ENCODE peak calls at places on chromosomes 1 and 21, in eight cellular contexts. One of them, this sample, is unnamed.

GRCh38 chr1:200771625-200772555 is 33.2 kb downstream of the CAMSAP2 start:
- DNase-seq in heart left ventricle: no peak
- DNase-seq in dorsolateral prefrontal cortex: no peak
- DNase-seq in A549: no peak
- DNase-seq in H7: no peak
- DNase-seq in colonic mucosa: no peak
- DNase-seq in MM.1S: no peak
- DNase-seq in fibroblast of the aortic adventitia: no peak
- DNase-seq in this sample: no peak

GRCh38 chr21:30439975-30440374 is at the start of gene KRTAP15-1:
- DNase-seq in dorsolateral prefrontal cortex: no peak
- DNase-seq in colonic mucosa: no peak
- DNase-seq in fibroblast of the aortic adventitia: no peak
- DNase-seq in MM.1S: no peak
- DNase-seq in A549: no peak
- DNase-seq in H7: no peak
- DNase-seq in heart left ventricle: no peak
- DNase-seq in this sample: no peak

GRCh38 chr1:25022361-25023189 is 92.5 kb upstream of the RUNX3 start:
- DNase-seq in colonic mucosa: peak; percentile 68
- DNase-seq in heart left ventricle: peak; percentile 47
- DNase-seq in H7: peak; percentile 71
- DNase-seq in MM.1S: peak; percentile 94
- DNase-seq in dorsolateral prefrontal cortex: peak; percentile 82
- DNase-seq in fibroblast of the aortic adventitia: peak; percentile 61
- DNase-seq in A549: peak; percentile 76
- DNase-seq in this sample: peak; percentile 88

GRCh38 chr1:37673920-37674319 is 18.4 kb upstream of the CDCA8 start:
- DNase-seq in H7: no peak
- DNase-seq in A549: no peak
- DNase-seq in fibroblast of the aortic adventitia: no peak
- DNase-seq in heart left ventricle: no peak
- DNase-seq in dorsolateral prefrontal cortex: no peak
- DNase-seq in MM.1S: no peak
- DNase-seq in colonic mucosa: peak; percentile 24
- DNase-seq in this sample: peak; percentile 89

GRCh38 chr1:44237721-44238457 is 24.6 kb downstream of the DMAP1 start:
- DNase-seq in colonic mucosa: peak; percentile 90
- DNase-seq in A549: no peak
- DNase-seq in H7: peak; percentile 98
- DNase-seq in fibroblast of the aortic adventitia: no peak
- DNase-seq in MM.1S: no peak
- DNase-seq in heart left ventricle: no peak
- DNase-seq in dorsolateral prefrontal cortex: no peak
- DNase-seq in this sample: peak; percentile 32

GRCh38 chr1:157470276-157470675 is 82.0 kb downstream of the FCRL5 start:
- DNase-seq in fibroblast of the aortic adventitia: no peak
- DNase-seq in MM.1S: no peak
- DNase-seq in A549: no peak
- DNase-seq in colonic mucosa: no peak
- DNase-seq in H7: no peak
- DNase-seq in heart left ventricle: no peak
- DNase-seq in dorsolateral prefrontal cortex: no peak
- DNase-seq in this sample: no peak

GRCh38 chr1:56017336-56017735 is 562.0 kb downstream of the PLPP3 start:
- DNase-seq in heart left ventricle: no peak
- DNase-seq in dorsolateral prefrontal cortex: no peak
- DNase-seq in colonic mucosa: no peak
- DNase-seq in H7: no peak
- DNase-seq in MM.1S: no peak
- DNase-seq in fibroblast of the aortic adventitia: no peak
- DNase-seq in A549: no peak
- DNase-seq in this sample: no peak

GRCh38 chr1:210330279-210330866 is 1.7 kb downstream of the HHAT start:
- DNase-seq in A549: no peak
- DNase-seq in dorsolateral prefrontal cortex: no peak
- DNase-seq in heart left ventricle: no peak
- DNase-seq in colonic mucosa: peak; percentile 30
- DNase-seq in MM.1S: no peak
- DNase-seq in fibroblast of the aortic adventitia: peak; percentile 40
- DNase-seq in H7: no peak
- DNase-seq in this sample: peak; percentile 39

GRCh38 chr1:172801923-172802322 is 143.0 kb downstream of the FASLG start:
- DNase-seq in heart left ventricle: no peak
- DNase-seq in colonic mucosa: no peak
- DNase-seq in dorsolateral prefrontal cortex: no peak
- DNase-seq in A549: no peak
- DNase-seq in fibroblast of the aortic adventitia: no peak
- DNase-seq in MM.1S: no peak
- DNase-seq in H7: no peak
- DNase-seq in this sample: no peak

GRCh38 chr1:57423135-57424131 is at the start of gene DAB1:
- DNase-seq in heart left ventricle: peak; percentile 8
- DNase-seq in A549: no peak
- DNase-seq in MM.1S: peak; percentile 13
- DNase-seq in dorsolateral prefrontal cortex: no peak
- DNase-seq in H7: peak; percentile 76
- DNase-seq in fibroblast of the aortic adventitia: peak; percentile 2
- DNase-seq in colonic mucosa: no peak
- DNase-seq in this sample: no peak

GRCh38 chr1:168202941-168203654 is 22.7 kb upstream of the SFT2D2 start:
- DNase-seq in heart left ventricle: no peak
- DNase-seq in colonic mucosa: no peak
- DNase-seq in H7: no peak
- DNase-seq in fibroblast of the aortic adventitia: peak; percentile 95
- DNase-seq in MM.1S: no peak
- DNase-seq in A549: no peak
- DNase-seq in dorsolateral prefrontal cortex: no peak
- DNase-seq in this sample: no peak

GRCh38 chr1:24155011-24155782 is 12.3 kb upstream of the IL22RA1 start:
- DNase-seq in fibroblast of the aortic adventitia: no peak
- DNase-seq in heart left ventricle: no peak
- DNase-seq in dorsolateral prefrontal cortex: no peak
- DNase-seq in H7: peak; percentile 81
- DNase-seq in A549: peak; percentile 27
- DNase-seq in MM.1S: no peak
- DNase-seq in colonic mucosa: peak; percentile 57
- DNase-seq in this sample: no peak

GRCh38 chr1:111904478-111905218 is 84.8 kb downstream of the KCND3 start:
- DNase-seq in H7: no peak
- DNase-seq in heart left ventricle: peak; percentile 36
- DNase-seq in colonic mucosa: no peak
- DNase-seq in MM.1S: no peak
- DNase-seq in A549: no peak
- DNase-seq in dorsolateral prefrontal cortex: peak; percentile 66
- DNase-seq in fibroblast of the aortic adventitia: no peak
- DNase-seq in this sample: peak; percentile 49

GRCh38 chr1:34794790-34795180 is 2.0 kb downstream of the GJA4 start:
- DNase-seq in A549: no peak
- DNase-seq in dorsolateral prefrontal cortex: no peak
- DNase-seq in heart left ventricle: no peak
- DNase-seq in colonic mucosa: no peak
- DNase-seq in H7: no peak
- DNase-seq in MM.1S: no peak
- DNase-seq in fibroblast of the aortic adventitia: no peak
- DNase-seq in this sample: no peak
- H3K4me3 ChIP-seq in A549: no peak overlapping the region
- H3K4me3 ChIP-seq in dorsolateral prefrontal cortex: peak overlapping the region; percentile 20
- H3K4me3 ChIP-seq in heart left ventricle: peak overlapping the region; percentile 56
- H3K4me3 ChIP-seq in colonic mucosa: no peak overlapping the region
- H3K4me3 ChIP-seq in H7: no peak overlapping the region
- H3K4me3 ChIP-seq in MM.1S: no peak overlapping the region
- H3K4me3 ChIP-seq in fibroblast of the aortic adventitia: no peak overlapping the region
- H3K4me3 ChIP-seq in this sample: no peak overlapping the region

DNA sequence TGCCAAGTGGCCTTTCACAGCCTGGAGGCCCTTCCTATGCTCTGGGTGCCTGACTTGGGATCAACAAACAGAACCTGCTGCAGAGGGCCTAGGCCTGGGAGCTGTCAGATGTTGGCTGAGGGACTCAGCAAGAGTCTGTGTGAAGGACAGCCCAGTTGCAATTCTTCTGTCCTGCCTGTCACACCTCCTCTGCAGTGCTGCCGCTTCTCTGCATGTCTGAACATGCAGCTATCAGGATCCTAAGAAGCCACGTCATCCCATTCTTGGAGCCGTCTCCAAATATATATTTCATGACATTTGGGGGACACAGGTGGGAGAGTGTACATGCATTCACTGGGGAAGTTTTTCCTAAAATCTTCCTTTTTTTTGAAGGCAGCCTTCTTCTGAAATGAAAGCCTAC is 8.6 kb downstream of the FCAMR start:
- DNase-seq in colonic mucosa: no peak
- DNase-seq in A549: no peak
- DNase-seq in dorsolateral prefrontal cortex: no peak
- DNase-seq in MM.1S: no peak
- DNase-seq in fibroblast of the aortic adventitia: no peak
- DNase-seq in H7: no peak
- DNase-seq in heart left ventricle: no peak
- DNase-seq in this sample: no peak
- H3K4me3 ChIP-seq in colonic mucosa: no peak overlapping the region
- H3K4me3 ChIP-seq in A549: no peak overlapping the region
- H3K4me3 ChIP-seq in dorsolateral prefrontal cortex: no peak overlapping the region
- H3K4me3 ChIP-seq in MM.1S: no peak overlapping the region
- H3K4me3 ChIP-seq in fibroblast of the aortic adventitia: no peak overlapping the region
- H3K4me3 ChIP-seq in H7: no peak overlapping the region
- H3K4me3 ChIP-seq in heart left ventricle: no peak overlapping the region
- H3K4me3 ChIP-seq in this sample: no peak overlapping the region

GRCh38 chr1:205767248-205767647 is 8.0 kb downstream of the RAB29 start:
- DNase-seq in dorsolateral prefrontal cortex: no peak
- DNase-seq in A549: no peak
- DNase-seq in heart left ventricle: no peak
- DNase-seq in colonic mucosa: no peak
- DNase-seq in MM.1S: no peak
- DNase-seq in H7: no peak
- DNase-seq in fibroblast of the aortic adventitia: no peak
- DNase-seq in this sample: no peak
- H3K4me3 ChIP-seq in dorsolateral prefrontal cortex: no peak overlapping the region
- H3K4me3 ChIP-seq in A549: no peak overlapping the region
- H3K4me3 ChIP-seq in heart left ventricle: no peak overlapping the region
- H3K4me3 ChIP-seq in colonic mucosa: no peak overlapping the region
- H3K4me3 ChIP-seq in MM.1S: no peak overlapping the region
- H3K4me3 ChIP-seq in H7: no peak overlapping the region
- H3K4me3 ChIP-seq in fibroblast of the aortic adventitia: no peak overlapping the region
- H3K4me3 ChIP-seq in this sample: no peak overlapping the region

GRCh38 chr1:225899044-225899925 is 10.3 kb upstream of the LEFTY1 start:
- DNase-seq in heart left ventricle: no peak
- DNase-seq in fibroblast of the aortic adventitia: no peak
- DNase-seq in dorsolateral prefrontal cortex: no peak
- DNase-seq in colonic mucosa: no peak
- DNase-seq in A549: no peak
- DNase-seq in MM.1S: no peak
- DNase-seq in H7: peak; percentile 94
- DNase-seq in this sample: no peak
- H3K4me3 ChIP-seq in heart left ventricle: no peak overlapping the region
- H3K4me3 ChIP-seq in fibroblast of the aortic adventitia: no peak overlapping the region
- H3K4me3 ChIP-seq in dorsolateral prefrontal cortex: no peak overlapping the region
- H3K4me3 ChIP-seq in colonic mucosa: no peak overlapping the region
- H3K4me3 ChIP-seq in A549: no peak overlapping the region
- H3K4me3 ChIP-seq in MM.1S: no peak overlapping the region
- H3K4me3 ChIP-seq in H7: no peak overlapping the region
- H3K4me3 ChIP-seq in this sample: no peak overlapping the region

DNA sequence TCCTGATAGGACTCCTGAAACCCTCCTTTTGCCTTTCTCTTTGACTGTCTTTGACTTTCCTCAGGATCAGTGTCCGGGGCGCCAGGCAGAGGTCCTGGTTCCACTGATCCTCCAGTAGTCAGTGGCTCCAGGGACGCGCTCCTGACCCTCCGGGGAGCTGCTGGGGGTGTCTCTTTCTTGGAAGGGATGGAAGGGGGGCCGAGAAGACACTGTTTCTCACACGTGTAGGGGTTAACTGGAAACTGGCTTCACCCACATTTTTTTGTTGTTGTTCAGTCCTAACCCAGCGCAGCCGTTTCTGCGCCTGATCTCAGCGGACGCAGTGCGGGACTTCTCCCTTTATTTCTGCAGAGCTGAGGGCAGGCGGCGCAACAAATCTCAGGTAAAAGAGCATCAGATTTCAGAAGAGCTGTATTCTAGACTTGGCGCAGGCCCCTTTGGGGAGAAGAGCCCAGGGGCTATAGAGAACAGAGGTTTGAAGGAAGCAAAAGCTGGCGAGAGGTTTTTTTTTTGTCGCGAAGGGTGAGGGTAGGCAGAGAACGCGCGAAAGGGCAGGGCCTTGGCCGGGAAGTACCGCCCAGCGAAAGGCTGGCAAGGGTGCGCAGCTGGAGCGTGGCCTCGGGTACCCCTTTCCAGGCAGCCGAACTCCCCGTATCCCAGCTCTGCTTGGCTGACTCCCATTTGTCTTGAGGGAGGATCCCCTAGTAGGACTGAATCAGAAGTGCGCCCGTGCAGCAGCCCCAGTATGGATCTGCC is 4.3 kb upstream of the LHX9 start:
- DNase-seq in heart left ventricle: no peak
- DNase-seq in colonic mucosa: no peak
- DNase-seq in fibroblast of the aortic adventitia: no peak
- DNase-seq in dorsolateral prefrontal cortex: no peak
- DNase-seq in A549: no peak
- DNase-seq in MM.1S: no peak
- DNase-seq in H7: peak; percentile 61
- DNase-seq in this sample: no peak
- H3K4me3 ChIP-seq in heart left ventricle: peak overlapping the region; percentile 8
- H3K4me3 ChIP-seq in colonic mucosa: no peak overlapping the region
- H3K4me3 ChIP-seq in fibroblast of the aortic adventitia: no peak overlapping the region
- H3K4me3 ChIP-seq in dorsolateral prefrontal cortex: no peak overlapping the region
- H3K4me3 ChIP-seq in A549: no peak overlapping the region
- H3K4me3 ChIP-seq in MM.1S: peak overlapping the region; percentile 48
- H3K4me3 ChIP-seq in H7: peak overlapping the region; percentile 12
- H3K4me3 ChIP-seq in this sample: no peak overlapping the region

This sample was measured in Jurkat, Clone E6-1.